ENCODE peak calls at places on chromosomes 11 and 22, in five cellular contexts. Q is HFFc6, C is D341Med, E is fibroblast of the conjunctiva, Z is AG08395. O is an unnamed sample.

GRCh38 chr22:24685804-24686203 is 82.8 kb downstream of the GGT1 start:
- DNase-seq in Z (no peak), E (no peak), Q (no peak), C (peak; percentile 41), O (no peak)

GRCh38 chr22:30279389-30279788 is 9.9 kb downstream of the CASTOR1 start:
- DNase-seq in Q (no peak), C (no peak), Z (peak; percentile 75), E (no peak), O (no peak)

GRCh38 chr22:48475661-48476345 is 1351.9 kb downstream of the BRD1 start:
- DNase-seq in Z (no peak), C (no peak), E (no peak), Q (no peak), O (no peak)

GRCh38 chr11:14971865-14972580 is at the start of gene CALCA:
- DNase-seq in C (no peak), Q (no peak), E (no peak), Z (no peak), O (no peak)

GRCh38 chr22:42013385-42013784 is 14.8 kb downstream of the WBP2NL start:
- DNase-seq in Z (no peak), C (no peak), E (no peak), Q (no peak), O (no peak)

GRCh38 chr11:5547982-5548381 is 358 bp downstream of the OR52H1 start:
- DNase-seq in E (no peak), C (no peak), Z (no peak), Q (no peak), O (no peak)

GRCh38 chr11:119324124-119324665 is 7.3 kb upstream of the MCAM start:
- DNase-seq in E (no peak), Q (no peak), C (peak; percentile 8), Z (no peak), O (no peak)

GRCh38 chr11:112962854-112963367 is 1.7 kb downstream of the NCAM1 start:
- DNase-seq in C (peak; percentile 84), E (no peak), Q (no peak), Z (peak; percentile 34), O (no peak)

GRCh38 chr22:24803064-24803542 is 2.9 kb upstream of the SGSM1 start:
- DNase-seq in Q (peak; percentile 12), E (no peak), C (peak; percentile 77), Z (peak; percentile 60), O (no peak)

GRCh38 chr11:1149545-1149944 is 8.2 kb upstream of the MUC5AC start:
- DNase-seq in C (no peak), Z (no peak), Q (no peak), E (no peak), O (no peak)

GRCh38 chr11:132234878-132235277 is 864.5 kb downstream of the NTM start:
- DNase-seq in E (no peak), Z (peak; percentile 82), C (no peak), Q (peak; percentile 82), O (no peak)

GRCh38 chr22:21624120-21624879 is 5.5 kb downstream of the YDJC start:
- DNase-seq in E (no peak), Z (no peak), C (peak; percentile 55), Q (no peak), O (no peak)

GRCh38 chr11:44498524-44498923 is 66.9 kb upstream of the CD82 start:
- DNase-seq in Q (no peak), C (no peak), Z (no peak), E (no peak), O (no peak)

GRCh38 chr22:42939451-42939881 is 75.5 kb downstream of the PACSIN2 start:
- DNase-seq in Z (no peak), Q (no peak), C (no peak), E (no peak), O (no peak)

GRCh38 chr11:62613275-62613864 is 313 bp downstream of the ROM1 start:
- DNase-seq in C (no peak), Q (no peak), E (no peak), Z (no peak), O (no peak)

GRCh38 chr11:111845256-111846028 is 25.9 kb downstream of the ALG9 start:
- DNase-seq in Z (no peak), E (no peak), C (no peak), Q (no peak), O (no peak)

GRCh38 chr22:50175191-50175461 is 4.6 kb downstream of the PANX2 start:
- DNase-seq in E (no peak), C (no peak), Z (no peak), Q (no peak), O (no peak)

GRCh38 chr11:130037058-130037457 is 32.6 kb upstream of the APLP2 start:
- DNase-seq in E (peak; percentile 27), C (no peak), Q (peak; percentile 81), Z (peak; percentile 89), O (no peak)

GRCh38 chr22:27487600-27488450 is 313.7 kb downstream of the MN1 start:
- DNase-seq in E (no peak), C (no peak), Q (peak; percentile 9), Z (no peak), O (no peak)

GRCh38 chr11:104073950-104074349 is 37.5 kb downstream of the DDI1 start:
- DNase-seq in Q (peak; percentile 25), E (no peak), C (peak; percentile 68), Z (peak; percentile 35), O (no peak)

GRCh38 chr11:87176044-87176443 is 138.3 kb downstream of the TMEM135 start:
- DNase-seq in Z (no peak), Q (no peak), C (no peak), E (no peak), O (no peak)

GRCh38 chr11:44767421-44767820 is 40.7 kb downstream of the TSPAN18 start:
- DNase-seq in Z (no peak), C (no peak), E (no peak), Q (peak; percentile 49), O (no peak)

GRCh38 chr11:33722579-33723234 is 13.5 kb downstream of the CD59 start:
- DNase-seq in Q (peak; percentile 88), E (no peak), Z (peak; percentile 74), C (no peak), O (no peak)

GRCh38 chr11:67545280-67545679 is 22.0 kb upstream of the CABP2 start:
- DNase-seq in E (no peak), Z (no peak), Q (no peak), C (peak; percentile 24), O (no peak)

GRCh38 chr11:101407324-101407723 is 176.5 kb downstream of the TRPC6 start:
- DNase-seq in Z (peak; percentile 60), Q (no peak), C (no peak), E (no peak), O (no peak)

GRCh38 chr11:16337421-16338213 is 18.7 kb downstream of the SOX6 start:
- DNase-seq in Z (no peak), C (no peak), E (no peak), Q (no peak), O (no peak)

GRCh38 chr22:46142548-46143490 is 7.5 kb upstream of the PPARA start:
- DNase-seq in Z (no peak), E (no peak), C (peak; percentile 21), Q (no peak), O (no peak)

GRCh38 chr11:135022430-135022829 is 610.4 kb upstream of the B3GAT1 start:
- DNase-seq in C (no peak), Q (no peak), E (no peak), Z (no peak), O (no peak)

GRCh38 chr11:8355418-8355742 is 91.7 kb upstream of the LMO1 start:
- DNase-seq in Z (no peak), C (no peak), Q (no peak), E (no peak), O (no peak)

GRCh38 chr11:1888347-1888753 is 3.3 kb downstream of the PRR33 start:
- DNase-seq in E (no peak), Z (no peak), Q (no peak), C (no peak), O (no peak)

GRCh38 chr11:28110839-28111235 is 2.6 kb downstream of the METTL15 start:
- DNase-seq in E (no peak), Z (peak; percentile 11), Q (no peak), C (no peak), O (no peak)

GRCh38 chr11:11963842-11964773 is 44.3 kb downstream of the DKK3 start:
- DNase-seq in Z (no peak), E (no peak), C (no peak), Q (no peak), O (no peak)

GRCh38 chr11:107259826-107260225 is 197.8 kb downstream of the CWF19L2 start:
- DNase-seq in Z (no peak), C (no peak), E (no peak), Q (no peak), O (no peak)

GRCh38 chr11:45146072-45147016 is at the start of gene PRDM11:
- DNase-seq in C (peak; percentile 83), Q (peak; percentile 78), Z (peak; percentile 87), E (peak; percentile 49), O (no peak)

GRCh38 chr11:1148752-1149180 is 9.0 kb upstream of the MUC5AC start:
- DNase-seq in Z (no peak), Q (no peak), C (no peak), E (no peak), O (no peak)

GRCh38 chr11:102564110-102564509 is 33.6 kb upstream of the MMP7 start:
- DNase-seq in C (no peak), E (peak; percentile 9), Q (peak; percentile 76), Z (peak; percentile 66), O (peak; percentile 27)

GRCh38 chr11:66334605-66335442 is 1.4 kb downstream of the RIN1 start:
- DNase-seq in Q (no peak), Z (no peak), C (peak; percentile 35), E (no peak), O (no peak)

GRCh38 chr11:1475841-1476240 is 10.7 kb downstream of the MOB2 start:
- DNase-seq in Q (no peak), C (no peak), E (no peak), Z (no peak), O (no peak)

GRCh38 chr11:35945137-35945518 is 1.3 kb downstream of the LDLRAD3 start:
- DNase-seq in Q (no peak), C (no peak), Z (no peak), E (no peak), O (no peak)